ENCODE peak calls at places on chromosomes 1 and 21, in four cellular contexts. D is mucosa of descending colon; F is CD4-positive, alpha-beta T cell; Y is HCT116. M is an unnamed sample.

GRCh38 chr1:25933479-25934365 is 27.5 kb upstream of the STMN1 start:
- ATAC-seq in D (no peak), F (no peak), Y (no peak), M (no peak)

GRCh38 chr1:7454052-7454815 is 316.9 kb upstream of the VAMP3 start:
- ATAC-seq in D (peak), F (no peak), Y (peak), M (no peak)

GRCh38 chr1:212453156-212453857 is 20.6 kb downstream of the NENF start:
- ATAC-seq in D (no peak), F (no peak), Y (no peak), M (peak)

GRCh38 chr1:2152914-2153313 is 41.7 kb downstream of the FAAP20 start:
- ATAC-seq in D (no peak), F (peak), Y (no peak), M (no peak)

GRCh38 chr1:14113841-14114567 is 414.0 kb downstream of the PRDM2 start:
- ATAC-seq in D (peak), F (no peak), Y (peak), M (peak)

GRCh38 chr1:183073320-183073719 is 50.1 kb downstream of the LAMC1 start:
- ATAC-seq in D (no peak), F (no peak), Y (no peak), M (no peak)

GRCh38 chr1:188906921-188907641 is 1570.6 kb downstream of the BRINP3 start:
- ATAC-seq in D (no peak), F (no peak), Y (no peak), M (no peak)

GRCh38 chr1:183391863-183392262 is 26.3 kb downstream of the NMNAT2 start:
- ATAC-seq in D (no peak), F (no peak), Y (no peak), M (no peak)

GRCh38 chr21:46393941-46394818 is 64.5 kb upstream of the DIP2A start:
- ATAC-seq in D (no peak), F (no peak), Y (no peak), M (no peak)

DNA sequence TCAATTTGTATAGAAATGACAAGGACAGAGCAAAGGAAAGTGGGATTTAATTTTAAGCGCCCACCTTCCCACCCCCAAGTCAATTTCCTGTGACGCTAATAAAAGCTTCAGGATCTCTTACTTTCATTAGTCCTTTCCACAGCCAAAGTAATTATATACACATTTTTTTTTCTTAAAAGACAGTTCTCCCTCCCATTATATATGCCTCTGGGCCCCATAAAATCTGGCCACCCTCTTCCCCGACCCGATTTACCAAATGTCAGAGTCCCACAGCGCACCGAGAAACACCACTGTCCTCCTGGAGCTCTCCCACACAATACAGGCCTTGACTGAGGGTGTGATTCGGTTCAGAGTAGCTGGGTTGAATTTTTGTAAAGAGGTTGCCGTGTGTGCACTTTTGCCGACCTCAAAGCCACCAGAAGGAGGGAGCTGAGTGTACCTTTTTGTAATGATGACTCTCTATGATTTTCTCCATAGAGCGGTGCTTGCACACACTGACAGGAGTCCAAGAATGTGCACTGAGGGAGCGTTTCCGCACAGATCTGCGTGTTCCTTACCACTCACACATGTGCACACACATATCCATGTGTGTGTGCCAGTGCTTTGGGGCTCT is 26.2 kb upstream of the IL10 start:
- ATAC-seq in D (no peak), F (no peak), Y (no peak), M (no peak)
- TF ChIP-seq CTCF in D (no peak), F (peak), Y (no peak), M (no peak)

DNA sequence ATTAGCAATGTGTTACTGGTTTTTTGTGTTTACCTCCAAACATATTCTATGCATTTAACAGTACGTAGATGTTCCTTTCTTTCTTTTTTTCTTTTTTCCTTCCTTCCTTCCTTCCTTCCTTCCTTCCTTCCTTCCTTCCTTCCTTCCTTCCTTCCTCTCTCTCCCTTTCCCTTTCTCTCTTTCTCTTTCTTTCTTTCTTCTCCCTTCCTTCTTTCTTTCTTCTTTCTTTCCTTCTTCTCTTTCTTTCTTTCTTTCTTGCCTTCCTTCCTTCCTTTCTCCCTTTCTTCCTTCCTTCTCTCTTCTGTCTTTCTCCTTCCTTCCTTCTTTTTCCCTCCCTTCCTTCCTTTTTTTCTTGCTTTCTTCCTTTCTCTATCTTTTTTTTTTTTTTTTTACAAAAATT is 46.2 kb upstream of the GNG12 start:
- ATAC-seq in D (no peak), F (no peak), Y (no peak), M (no peak)
- TF ChIP-seq CTCF in D (no peak), F (no peak), Y (no peak), M (no peak)

GRCh38 chr1:33872681-33873080 is 8.8 kb downstream of the HMGB4 start:
- ATAC-seq in D (no peak), F (no peak), Y (no peak), M (no peak)
- TF ChIP-seq CTCF in D (no peak), F (no peak), Y (no peak), M (no peak)

DNA sequence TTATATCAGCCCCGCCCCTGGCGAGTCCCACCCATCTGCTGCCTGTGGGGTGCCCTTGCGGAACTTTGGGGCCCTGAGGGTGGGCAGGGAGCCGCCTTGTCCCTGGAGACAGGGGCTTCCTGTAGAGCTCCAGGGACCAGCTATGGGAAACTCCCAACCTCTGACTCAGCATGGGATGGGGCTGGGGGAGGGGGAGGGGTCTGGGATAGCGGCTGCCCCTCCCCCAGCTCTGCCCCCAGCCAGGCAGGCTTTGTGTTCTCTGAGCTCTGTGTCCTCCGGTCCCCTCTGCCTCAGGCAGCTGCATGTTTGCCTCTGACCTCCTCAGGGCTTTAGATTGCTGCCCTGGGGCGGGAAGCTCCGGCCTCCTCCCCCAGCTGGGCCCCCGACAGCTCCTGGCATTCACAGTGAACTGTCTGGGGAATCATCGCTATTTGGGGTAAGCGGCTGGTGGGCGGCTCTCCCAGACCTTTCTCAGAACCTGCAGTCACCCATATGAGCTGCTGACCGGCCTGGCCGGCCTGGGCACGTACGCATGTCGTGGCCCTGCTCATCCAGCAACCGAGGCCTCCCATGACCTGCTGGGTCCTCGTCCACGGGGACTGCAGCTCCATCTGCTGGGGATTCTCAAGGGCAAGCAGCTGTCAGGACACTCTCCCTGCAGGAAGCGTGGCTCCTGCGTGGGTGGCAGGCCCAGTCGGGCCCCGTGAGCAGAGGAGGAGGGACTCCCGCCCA is 17.1 kb downstream of the ARHGEF16 start:
- ATAC-seq in D (peak), F (no peak), Y (peak), M (no peak)
- TF ChIP-seq CTCF in D (no peak), F (no peak), Y (no peak), M (no peak)

DNA sequence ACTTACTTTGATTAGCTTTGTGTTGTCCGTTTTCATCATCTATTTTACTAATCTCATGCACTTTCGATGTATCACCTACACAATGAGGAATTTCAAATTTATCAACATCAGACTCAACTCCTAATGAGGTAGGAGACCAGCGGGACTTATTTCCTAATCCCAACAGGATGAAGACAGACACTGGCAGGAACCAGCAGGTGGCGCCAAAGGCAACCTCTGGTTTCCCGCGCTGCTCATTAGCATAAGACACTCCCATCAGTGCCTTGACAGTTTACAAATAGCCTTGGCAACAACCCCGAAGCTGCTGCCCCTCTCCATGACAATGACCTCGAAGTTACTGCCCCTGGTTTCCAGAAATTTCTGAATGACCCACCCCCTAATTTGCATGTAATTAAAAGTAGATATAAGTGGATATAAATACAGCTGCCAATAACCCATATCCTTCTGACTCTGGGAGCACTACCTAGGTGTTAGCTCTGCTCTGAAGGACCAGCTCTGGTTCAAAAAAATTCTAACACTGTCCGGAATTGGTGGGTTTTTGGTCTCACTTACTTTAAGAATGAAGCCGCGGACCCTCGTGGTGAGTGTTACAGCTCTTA is 974.8 kb downstream of the ADGRL2 start:
- ATAC-seq in D (no peak), F (no peak), Y (peak), M (no peak)
- TF ChIP-seq CTCF in D (no peak), F (peak), Y (peak), M (peak)

GRCh38 chr1:214551436-214552173 is at the start of gene PTPN14:
- ATAC-seq in D (peak), F (no peak), Y (peak), M (peak)

GRCh38 chr1:214548988-214549387 is 2.4 kb downstream of the PTPN14 start:
- ATAC-seq in D (no peak), F (no peak), Y (no peak), M (no peak)

GRCh38 chr1:214551052-214551435 is 358 bp downstream of the PTPN14 start:
- ATAC-seq in D (peak), F (no peak), Y (peak), M (peak)

GRCh38 chr1:214549604-214550338 is 1.6 kb downstream of the PTPN14 start:
- ATAC-seq in D (no peak), F (no peak), Y (no peak), M (no peak)

GRCh38 chr1:214550339-214551051 is 907 bp downstream of the PTPN14 start:
- ATAC-seq in D (no peak), F (no peak), Y (no peak), M (no peak)
- TF ChIP-seq CTCF in D (no peak), F (no peak), Y (no peak), M (no peak)

GRCh38 chr1:36149237-36149972 is at the start of gene TRAPPC3:
- ATAC-seq in D (peak), F (peak), Y (peak), M (peak)

GRCh38 chr1:36149973-36150295 is 648 bp upstream of the TRAPPC3 start:
- ATAC-seq in D (no peak), F (peak), Y (no peak), M (no peak)

GRCh38 chr1:36150296-36151132 is 1.2 kb upstream of the TRAPPC3 start:
- ATAC-seq in D (peak), F (peak), Y (peak), M (peak)

GRCh38 chr1:36151845-36152203 is 2.5 kb upstream of the TRAPPC3 start:
- ATAC-seq in D (no peak), F (no peak), Y (no peak), M (no peak)

GRCh38 chr1:36151133-36151844 is 2.0 kb upstream of the TRAPPC3 start:
- ATAC-seq in D (no peak), F (no peak), Y (no peak), M (no peak)
- TF ChIP-seq CTCF in D (no peak), F (no peak), Y (no peak), M (no peak)

DNA sequence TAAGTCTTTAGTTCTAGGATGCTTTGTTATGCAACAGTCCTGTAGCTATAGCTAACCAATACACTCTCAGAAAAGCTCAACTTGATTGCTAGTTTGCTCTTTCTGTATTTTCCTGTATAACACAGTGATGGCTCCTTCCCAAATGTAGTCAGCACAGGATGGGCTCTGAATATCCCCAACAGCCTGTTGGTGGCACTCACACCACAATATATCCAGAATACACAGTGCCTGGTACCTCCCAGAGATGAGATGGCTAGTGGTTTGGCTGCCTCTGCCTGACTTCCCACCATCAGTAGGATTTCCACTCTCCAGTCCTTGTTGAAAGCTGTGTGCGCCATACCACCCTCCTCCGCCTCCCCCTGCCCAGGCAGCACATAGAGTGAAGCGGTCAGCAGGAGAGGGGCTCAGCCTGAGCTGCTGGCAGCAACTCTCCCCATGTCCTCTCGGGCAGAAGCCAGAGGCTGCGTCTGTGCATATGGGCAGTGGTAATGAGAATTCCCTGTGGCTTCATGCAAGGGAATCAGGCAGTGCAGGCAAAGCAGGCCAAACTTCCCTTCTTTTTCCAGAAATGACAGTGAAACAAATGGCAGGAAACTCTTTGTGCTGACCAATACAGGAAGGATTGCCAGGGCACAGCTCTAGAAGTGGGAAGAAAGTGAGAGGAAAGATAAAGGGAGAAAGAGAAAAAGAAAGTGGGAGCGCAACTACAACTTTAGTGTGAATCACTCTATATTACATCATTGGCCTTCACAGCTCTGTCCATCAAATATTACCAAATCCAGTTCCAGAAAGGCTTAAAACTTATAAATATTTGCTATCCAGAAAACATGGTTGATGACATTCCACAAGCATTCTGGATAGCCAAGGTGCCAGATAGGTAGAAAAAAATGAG is 49.7 kb downstream of the LMX1A start:
- ATAC-seq in D (no peak), F (no peak), Y (peak), M (peak)
- TF ChIP-seq CTCF in D (no peak), F (no peak), Y (no peak), M (no peak)

GRCh38 chr1:22728751-22729399 is 18.2 kb downstream of the EPHB2 start:
- ATAC-seq in D (peak), F (no peak), Y (no peak), M (peak)

GRCh38 chr1:22729400-22729773 is 18.7 kb downstream of the EPHB2 start:
- ATAC-seq in D (no peak), F (no peak), Y (no peak), M (no peak)

GRCh38 chr1:22733643-22734042 is 23.0 kb downstream of the EPHB2 start:
- ATAC-seq in D (no peak), F (no peak), Y (no peak), M (no peak)

GRCh38 chr1:22729921-22730320 is 19.3 kb downstream of the EPHB2 start:
- ATAC-seq in D (no peak), F (no peak), Y (no peak), M (no peak)

DNA sequence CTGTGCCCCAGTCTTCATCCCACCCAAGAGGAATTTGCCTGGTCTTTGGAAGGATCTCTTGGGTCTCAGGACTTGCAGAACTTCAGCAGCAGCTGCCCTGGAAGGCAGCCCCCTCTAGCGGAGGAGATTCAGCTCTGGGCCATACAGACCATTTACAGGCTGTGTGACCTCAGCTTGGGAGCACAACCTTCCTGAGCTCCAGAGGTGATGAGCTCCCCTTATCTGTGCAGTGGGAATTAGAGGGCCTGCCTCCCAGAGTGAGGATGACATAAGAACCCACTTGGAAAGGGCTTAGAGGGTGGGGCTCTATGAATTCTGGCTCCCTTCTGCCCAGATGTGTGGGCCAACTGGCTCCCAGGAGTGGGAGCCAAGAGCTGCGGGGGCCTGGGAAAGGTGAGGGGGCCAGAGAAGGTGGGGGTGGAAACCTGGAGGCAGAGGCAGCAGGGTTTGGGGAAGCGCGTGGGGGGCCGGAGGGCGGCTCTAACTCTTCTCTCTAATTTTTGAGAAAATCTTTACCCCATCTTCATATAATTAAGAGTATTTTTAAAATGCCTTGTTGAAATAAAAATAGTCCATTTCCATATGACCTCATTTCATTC is 21.4 kb downstream of the EPHB2 start:
- ATAC-seq in D (peak), F (no peak), Y (no peak), M (peak)
- TF ChIP-seq CTCF in D (no peak), F (no peak), Y (no peak), M (no peak)

M was measured in gastroesophageal sphincter.